ENCODE peak calls at places on chromosome 9, in four cellular contexts. K is heart right ventricle, V is HCT116, Q is brain microvascular endothelial cell. F is an unnamed sample.

GRCh38 chr9:113187935-113188595 is 33.0 kb downstream of the FKBP15 start:
- DNase-seq in K (no peak), V (peak; percentile 6), Q (peak; percentile 94), F (peak; percentile 81)

GRCh38 chr9:13095056-13095455 is 184.4 kb downstream of the MPDZ start:
- DNase-seq in K (no peak), V (no peak), Q (no peak), F (no peak)

GRCh38 chr9:120713257-120714087 is 798 bp downstream of the MEGF9 start:
- DNase-seq in K (peak; percentile 38), V (no peak), Q (no peak), F (no peak)

GRCh38 chr9:27425827-27426716 is 98.0 kb upstream of the IFNK start:
- DNase-seq in K (no peak), V (no peak), Q (no peak), F (no peak)

GRCh38 chr9:37281541-37281940 is 141.0 kb upstream of the GRHPR start:
- DNase-seq in K (no peak), V (no peak), Q (no peak), F (no peak)

GRCh38 chr9:78544260-78544659 is 247.3 kb downstream of the PSAT1 start:
- DNase-seq in K (no peak), V (no peak), Q (no peak), F (no peak)

GRCh38 chr9:114900937-114901802 is 29.2 kb downstream of the TNFSF8 start:
- DNase-seq in K (no peak), V (no peak), Q (no peak), F (no peak)

GRCh38 chr9:76302947-76303550 is 91.2 kb downstream of the RFK start:
- DNase-seq in K (no peak), V (peak; percentile 29), Q (peak; percentile 6), F (no peak)

GRCh38 chr9:136009516-136009915 is 48.3 kb upstream of the UBAC1 start:
- DNase-seq in K (peak; percentile 6), V (no peak), Q (no peak), F (no peak)

GRCh38 chr9:85137606-85138150 is 468.1 kb downstream of the NTRK2 start:
- DNase-seq in K (no peak), V (no peak), Q (no peak), F (no peak)

GRCh38 chr9:16092627-16093091 is 539.8 kb downstream of the CCDC171 start:
- DNase-seq in K (peak; percentile 18), V (no peak), Q (no peak), F (no peak)

GRCh38 chr9:122444366-122444765 is 33.4 kb downstream of the OR1J1 start:
- DNase-seq in K (no peak), V (no peak), Q (peak; percentile 83), F (peak; percentile 66)

GRCh38 chr9:94746541-94747505 is 20.3 kb downstream of the AOPEP start:
- DNase-seq in K (no peak), V (no peak), Q (no peak), F (no peak)

GRCh38 chr9:76365028-76365427 is 29.2 kb downstream of the RFK start:
- DNase-seq in K (no peak), V (no peak), Q (peak; percentile 28), F (no peak)

GRCh38 chr9:88837731-88838130 is 153.5 kb upstream of the S1PR3 start:
- DNase-seq in K (no peak), V (no peak), Q (no peak), F (no peak)

GRCh38 chr9:133891741-133892140 is 100.4 kb downstream of the VAV2 start:
- DNase-seq in K (no peak), V (no peak), Q (no peak), F (no peak)

GRCh38 chr9:16726023-16726422 is 144.4 kb downstream of the BNC2 start:
- DNase-seq in K (no peak), V (no peak), Q (peak; percentile 20), F (no peak)

GRCh38 chr9:13282998-13283397 is 3.5 kb upstream of the MPDZ start:
- DNase-seq in K (no peak), V (no peak), Q (peak; percentile 41), F (no peak)

GRCh38 chr9:133276001-133276884 is 1.2 kb upstream of the ABO start:
- DNase-seq in K (no peak), V (no peak), Q (no peak), F (no peak)

GRCh38 chr9:106921341-106921899 is 58.5 kb downstream of the ZNF462 start:
- DNase-seq in K (no peak), V (peak; percentile 23), Q (peak; percentile 77), F (no peak)

GRCh38 chr9:116350213-116350612 is 196.6 kb downstream of the PAPPA start:
- DNase-seq in K (no peak), V (no peak), Q (no peak), F (no peak)

GRCh38 chr9:117480729-117481128 is 65.9 kb upstream of the ASTN2 start:
- DNase-seq in K (no peak), V (no peak), Q (no peak), F (no peak)

GRCh38 chr9:14326264-14326826 is 12.4 kb upstream of the NFIB start:
- DNase-seq in K (no peak), V (no peak), Q (peak; percentile 16), F (no peak)

GRCh38 chr9:124818431-124819281 is 34.6 kb upstream of the WDR38 start:
- DNase-seq in K (no peak), V (peak; percentile 82), Q (peak; percentile 40), F (no peak)

GRCh38 chr9:128341435-128341849 is 1.1 kb downstream of the SLC27A4 start:
- DNase-seq in K (peak; percentile 35), V (peak; percentile 79), Q (peak; percentile 57), F (peak; percentile 64)

GRCh38 chr9:86733929-86734328 is 213.4 kb downstream of the GAS1 start:
- DNase-seq in K (peak; percentile 33), V (no peak), Q (no peak), F (peak; percentile 76)

GRCh38 chr9:96856363-96857286 is 2.3 kb upstream of the ZNF782 start:
- DNase-seq in K (peak; percentile 47), V (peak; percentile 45), Q (peak; percentile 51), F (peak; percentile 64)

GRCh38 chr9:98678244-98678842 is 30.4 kb downstream of the GABBR2 start:
- DNase-seq in K (no peak), V (peak; percentile 26), Q (no peak), F (no peak)

GRCh38 chr9:127866535-127866934 is 10.9 kb downstream of the AK1 start:
- DNase-seq in K (no peak), V (no peak), Q (no peak), F (no peak)

GRCh38 chr9:105187781-105188180 is 56.7 kb upstream of the SLC44A1 start:
- DNase-seq in K (no peak), V (no peak), Q (peak; percentile 67), F (no peak)

GRCh38 chr9:4226331-4227250 is 73.3 kb downstream of the GLIS3 start:
- DNase-seq in K (no peak), V (no peak), Q (no peak), F (no peak)

GRCh38 chr9:7305677-7306076 is 493.9 kb downstream of the DMAC1 start:
- DNase-seq in K (no peak), V (no peak), Q (no peak), F (no peak)

GRCh38 chr9:92270511-92270910 is 23.0 kb downstream of the IARS1 start:
- DNase-seq in K (no peak), V (no peak), Q (no peak), F (no peak)

GRCh38 chr9:92278117-92278516 is 15.4 kb downstream of the IARS1 start:
- DNase-seq in K (no peak), V (no peak), Q (peak; percentile 41), F (no peak)

GRCh38 chr9:92279302-92279701 is 14.2 kb downstream of the IARS1 start:
- DNase-seq in K (no peak), V (no peak), Q (no peak), F (no peak)

GRCh38 chr9:92276223-92277007 is 17.1 kb downstream of the IARS1 start:
- DNase-seq in K (no peak), V (no peak), Q (no peak), F (no peak)

DNA sequence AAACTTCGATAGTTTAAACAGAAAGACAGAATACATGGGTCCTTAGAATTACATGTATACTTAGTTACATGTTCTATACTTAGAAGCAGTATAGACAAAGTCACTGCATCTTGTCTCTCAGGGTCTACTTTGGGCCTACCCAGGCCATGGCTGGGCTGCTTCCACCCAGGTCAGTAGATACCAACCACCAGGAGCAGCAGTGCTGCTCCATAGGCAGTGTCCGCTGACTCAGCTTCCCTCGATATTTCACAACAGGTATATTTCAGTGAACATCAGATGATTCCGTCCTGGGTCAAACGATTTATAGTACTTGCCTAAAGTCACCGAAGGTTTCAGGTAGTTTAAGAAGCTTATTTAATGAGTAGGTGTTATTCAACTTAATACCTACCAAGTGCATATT is 18.0 kb downstream of the IARS1 start:
- DNase-seq in K (no peak), V (no peak), Q (no peak), F (no peak)
- H3K36me3 ChIP-seq in K (peaks cover 100% of the 10 kb centered on the region), V (peaks cover 85% of the 10 kb centered on the region), Q (peaks cover 79% of the 10 kb centered on the region), F (peaks cover 89% of the 10 kb centered on the region)

GRCh38 chr9:19229725-19230355 is 653 bp upstream of the DENND4C start:
- DNase-seq in K (peak; percentile 52), V (peak; percentile 36), Q (peak; percentile 37), F (peak; percentile 79)
- H3K27ac ChIP-seq in K (peak overlapping the region; percentile 99), V (peak overlapping the region; percentile 97), Q (no peak overlapping the region), F (peak overlapping the region; percentile 100)

GRCh38 chr9:35728041-35728971 is 3.7 kb downstream of the TLN1 start:
- DNase-seq in K (peak; percentile 73), V (no peak), Q (peak; percentile 82), F (peak; percentile 92)
- H3K4me3 ChIP-seq in K (no peak overlapping the region), V (no peak overlapping the region), Q (peak overlapping the region; percentile 96), F (peak overlapping the region; percentile 78)

GRCh38 chr9:70278312-70278711 is 19.5 kb downstream of the SMC5 start:
- DNase-seq in K (no peak), V (no peak), Q (no peak), F (no peak)
- H3K36me3 ChIP-seq in K (peaks cover 64% of the 10 kb centered on the region), V (peaks cover 12% of the 10 kb centered on the region), Q (peaks cover 12% of the 10 kb centered on the region), F (peaks cover 35% of the 10 kb centered on the region)

GRCh38 chr9:35820076-35820475 is 5.2 kb upstream of the HINT2 start:
- DNase-seq in K (no peak), V (no peak), Q (peak; percentile 69), F (no peak)
- H3K27ac ChIP-seq in K (no peak overlapping the region), V (no peak overlapping the region), Q (no peak overlapping the region), F (no peak overlapping the region)

DNA sequence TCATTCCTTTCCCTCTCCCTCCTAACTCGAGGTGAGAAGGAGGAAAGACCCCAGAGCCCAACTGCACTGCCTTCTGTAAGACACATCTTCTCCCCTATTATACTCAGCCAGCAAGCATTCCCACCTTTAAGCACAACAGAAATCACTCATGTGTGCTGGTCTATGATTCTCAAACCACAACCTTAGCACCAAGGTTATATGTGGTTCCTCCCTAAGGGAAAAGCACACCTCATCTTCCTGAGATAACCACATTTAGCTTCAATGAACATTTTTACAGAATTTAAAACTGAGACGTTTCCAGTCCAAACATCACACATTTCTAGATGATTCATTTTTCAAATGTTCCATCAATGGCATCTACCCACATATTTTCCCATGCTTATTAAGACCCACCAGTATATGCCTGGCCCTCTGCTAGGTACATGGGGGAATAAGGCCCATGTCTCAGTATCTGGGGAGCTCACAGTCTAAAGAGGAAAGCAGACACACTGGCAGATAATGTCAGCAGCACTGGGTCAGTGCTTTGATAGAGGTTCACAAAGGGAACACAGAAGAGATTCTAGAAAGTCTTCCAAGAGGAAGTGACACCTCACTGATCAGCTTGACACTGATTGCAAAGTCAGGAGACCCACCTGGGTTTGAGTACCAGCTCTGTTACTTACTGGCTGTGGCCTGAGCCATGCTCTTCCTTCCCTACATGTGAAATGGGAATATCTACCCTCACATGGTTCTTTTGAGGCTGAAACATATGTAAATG is 245.4 kb downstream of the DENND1A start:
- DNase-seq in K (no peak), V (no peak), Q (no peak), F (no peak)
- H3K4me3 ChIP-seq in K (no peak overlapping the region), V (no peak overlapping the region), Q (no peak overlapping the region), F (no peak overlapping the region)

GRCh38 chr9:101398335-101398929 is at the start of the genes MRPL50 and ZNF189:
- DNase-seq in K (peak; percentile 94), V (peak; percentile 96), Q (peak; percentile 99), F (peak; percentile 99)
- H3K36me3 ChIP-seq in K (peaks cover 43% of the 10 kb centered on the region), V (peaks cover 50% of the 10 kb centered on the region), Q (peaks cover 33% of the 10 kb centered on the region), F (peaks cover 34% of the 10 kb centered on the region)

F was measured in right atrium auricular region.